ENCODE peak calls at places on chromosomes 2 and 18, in ten cellular contexts. One of them, this sample, is unnamed.

GRCh38 chr2:78979380-78980238 is 45.9 kb upstream of the REG3G start:
- DNase-seq in breast epithelium: no peak
- DNase-seq in H9: peak
- DNase-seq in lower lobe of right lung: no peak
- DNase-seq in aorta: no peak
- DNase-seq in body of pancreas: peak
- DNase-seq in OCI-LY7: peak
- DNase-seq in upper lobe of right lung: no peak
- DNase-seq in stomach: peak
- DNase-seq in psoas muscle: peak
- DNase-seq in this sample: peak

GRCh38 chr2:16962459-16962858 is 296.8 kb upstream of the CYRIA start:
- DNase-seq in psoas muscle: no peak
- DNase-seq in lower lobe of right lung: no peak
- DNase-seq in body of pancreas: no peak
- DNase-seq in aorta: no peak
- DNase-seq in breast epithelium: no peak
- DNase-seq in upper lobe of right lung: no peak
- DNase-seq in stomach: no peak
- DNase-seq in OCI-LY7: no peak
- DNase-seq in H9: no peak
- DNase-seq in this sample: no peak

GRCh38 chr2:44972771-44973535 is 31.5 kb downstream of the SIX3 start:
- DNase-seq in breast epithelium: no peak
- DNase-seq in upper lobe of right lung: no peak
- DNase-seq in stomach: no peak
- DNase-seq in psoas muscle: no peak
- DNase-seq in OCI-LY7: no peak
- DNase-seq in body of pancreas: no peak
- DNase-seq in H9: no peak
- DNase-seq in lower lobe of right lung: no peak
- DNase-seq in aorta: no peak
- DNase-seq in this sample: no peak

GRCh38 chr18:40355701-40356100 is 1599.3 kb upstream of the PIK3C3 start:
- DNase-seq in upper lobe of right lung: no peak
- DNase-seq in breast epithelium: no peak
- DNase-seq in stomach: no peak
- DNase-seq in H9: no peak
- DNase-seq in lower lobe of right lung: no peak
- DNase-seq in OCI-LY7: no peak
- DNase-seq in body of pancreas: no peak
- DNase-seq in psoas muscle: no peak
- DNase-seq in aorta: no peak
- DNase-seq in this sample: no peak

GRCh38 chr18:79503406-79503805 is 107.7 kb downstream of the NFATC1 start:
- DNase-seq in H9: no peak
- DNase-seq in upper lobe of right lung: peak
- DNase-seq in aorta: peak
- DNase-seq in psoas muscle: peak
- DNase-seq in OCI-LY7: no peak
- DNase-seq in lower lobe of right lung: peak
- DNase-seq in body of pancreas: no peak
- DNase-seq in breast epithelium: peak
- DNase-seq in stomach: no peak
- DNase-seq in this sample: no peak

GRCh38 chr2:60446413-60447358 is 106.8 kb downstream of the BCL11A start:
- DNase-seq in stomach: no peak
- DNase-seq in aorta: no peak
- DNase-seq in H9: no peak
- DNase-seq in upper lobe of right lung: no peak
- DNase-seq in breast epithelium: no peak
- DNase-seq in OCI-LY7: peak
- DNase-seq in body of pancreas: no peak
- DNase-seq in lower lobe of right lung: no peak
- DNase-seq in psoas muscle: no peak
- DNase-seq in this sample: no peak

GRCh38 chr2:38317725-38318124 is 59.3 kb downstream of the ATL2 start:
- DNase-seq in lower lobe of right lung: no peak
- DNase-seq in upper lobe of right lung: no peak
- DNase-seq in OCI-LY7: no peak
- DNase-seq in body of pancreas: no peak
- DNase-seq in H9: no peak
- DNase-seq in stomach: no peak
- DNase-seq in breast epithelium: no peak
- DNase-seq in psoas muscle: no peak
- DNase-seq in aorta: no peak
- DNase-seq in this sample: no peak

GRCh38 chr2:225429718-225430117 is 30.2 kb downstream of the NYAP2 start:
- DNase-seq in stomach: peak
- DNase-seq in lower lobe of right lung: no peak
- DNase-seq in breast epithelium: no peak
- DNase-seq in OCI-LY7: no peak
- DNase-seq in upper lobe of right lung: no peak
- DNase-seq in body of pancreas: peak
- DNase-seq in aorta: peak
- DNase-seq in H9: no peak
- DNase-seq in psoas muscle: no peak
- DNase-seq in this sample: no peak

GRCh38 chr2:33491685-33492084 is 15.2 kb downstream of the RASGRP3 start:
- DNase-seq in body of pancreas: no peak
- DNase-seq in lower lobe of right lung: no peak
- DNase-seq in aorta: no peak
- DNase-seq in psoas muscle: no peak
- DNase-seq in H9: peak
- DNase-seq in breast epithelium: no peak
- DNase-seq in stomach: no peak
- DNase-seq in OCI-LY7: peak
- DNase-seq in upper lobe of right lung: no peak
- DNase-seq in this sample: no peak

GRCh38 chr2:33488178-33488690 is 11.8 kb downstream of the RASGRP3 start:
- DNase-seq in OCI-LY7: no peak
- DNase-seq in breast epithelium: no peak
- DNase-seq in aorta: no peak
- DNase-seq in H9: no peak
- DNase-seq in stomach: no peak
- DNase-seq in upper lobe of right lung: no peak
- DNase-seq in lower lobe of right lung: no peak
- DNase-seq in psoas muscle: no peak
- DNase-seq in body of pancreas: no peak
- DNase-seq in this sample: no peak

GRCh38 chr2:33486544-33486943 is 10.1 kb downstream of the RASGRP3 start:
- DNase-seq in breast epithelium: no peak
- DNase-seq in H9: no peak
- DNase-seq in lower lobe of right lung: no peak
- DNase-seq in aorta: no peak
- DNase-seq in psoas muscle: no peak
- DNase-seq in stomach: no peak
- DNase-seq in upper lobe of right lung: no peak
- DNase-seq in OCI-LY7: no peak
- DNase-seq in body of pancreas: no peak
- DNase-seq in this sample: no peak

GRCh38 chr2:33489835-33490431 is 13.5 kb downstream of the RASGRP3 start:
- DNase-seq in OCI-LY7: no peak
- DNase-seq in body of pancreas: no peak
- DNase-seq in stomach: no peak
- DNase-seq in H9: no peak
- DNase-seq in psoas muscle: no peak
- DNase-seq in aorta: no peak
- DNase-seq in lower lobe of right lung: no peak
- DNase-seq in upper lobe of right lung: no peak
- DNase-seq in breast epithelium: no peak
- DNase-seq in this sample: no peak

DNA sequence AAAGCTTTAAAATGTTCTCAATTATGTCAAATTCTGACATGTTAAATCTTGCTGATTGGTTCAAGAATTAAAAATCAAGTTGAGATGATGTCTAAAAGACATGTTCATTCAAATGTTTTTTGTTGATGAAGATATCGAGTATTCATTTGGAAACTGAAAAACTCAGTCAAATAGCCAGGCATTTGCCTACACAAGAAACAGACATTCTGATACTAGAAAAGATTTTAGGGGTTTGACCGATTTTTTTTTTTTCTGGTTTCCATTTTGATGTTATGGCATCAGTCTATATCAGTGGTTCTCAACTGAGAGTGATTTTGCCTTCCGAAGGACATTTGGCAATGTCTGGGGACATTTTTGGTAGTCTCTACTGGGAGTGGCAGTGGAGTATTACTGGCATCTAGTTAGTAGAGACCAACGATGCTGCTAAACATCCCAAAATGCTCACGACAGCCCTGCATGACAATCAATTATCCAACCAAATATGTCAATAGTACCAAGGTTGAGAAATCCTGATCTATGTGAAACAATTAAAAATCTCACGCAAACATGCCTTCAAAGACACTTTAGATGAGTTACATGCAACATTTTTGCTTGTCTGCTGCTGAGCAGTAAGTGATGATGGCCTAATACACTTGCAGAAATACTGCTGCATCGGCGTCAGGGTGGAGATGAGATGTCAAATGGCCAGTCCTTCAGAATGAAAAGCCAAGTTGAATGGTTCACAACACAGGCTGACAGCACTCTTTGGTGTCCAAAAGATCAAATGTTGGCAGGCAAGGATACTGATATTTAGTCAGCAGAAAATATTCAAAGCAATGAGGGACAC is 12.5 kb downstream of the RASGRP3 start:
- DNase-seq in stomach: no peak
- DNase-seq in breast epithelium: no peak
- DNase-seq in aorta: no peak
- DNase-seq in psoas muscle: no peak
- DNase-seq in H9: no peak
- DNase-seq in lower lobe of right lung: no peak
- DNase-seq in body of pancreas: no peak
- DNase-seq in OCI-LY7: no peak
- DNase-seq in upper lobe of right lung: no peak
- DNase-seq in this sample: no peak
- H3K27ac ChIP-seq in stomach: no peak
- H3K27ac ChIP-seq in breast epithelium: no peak
- H3K27ac ChIP-seq in aorta: no peak
- H3K27ac ChIP-seq in psoas muscle: peak
- H3K27ac ChIP-seq in H9: no peak
- H3K27ac ChIP-seq in lower lobe of right lung: no peak
- H3K27ac ChIP-seq in body of pancreas: no peak
- H3K27ac ChIP-seq in OCI-LY7: no peak
- H3K27ac ChIP-seq in upper lobe of right lung: no peak
- H3K27ac ChIP-seq in this sample: no peak

DNA sequence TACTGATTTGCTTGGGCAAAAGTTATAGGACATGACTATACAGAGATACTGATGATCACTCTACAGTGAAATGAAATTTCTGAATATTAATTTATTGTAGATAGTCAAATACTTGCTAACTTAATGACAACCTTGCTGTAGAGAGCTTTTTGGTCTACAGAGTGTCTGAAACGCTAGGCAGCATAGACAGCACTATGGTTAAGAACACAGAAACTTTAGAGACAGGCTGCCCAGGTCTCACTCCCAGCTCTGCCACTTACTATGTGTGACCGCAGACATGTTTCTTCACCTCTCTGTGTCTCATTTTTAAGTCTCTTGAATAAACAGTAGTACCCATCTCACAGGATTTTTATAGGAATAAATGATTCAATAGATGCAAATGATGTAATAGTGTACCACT is 247.0 kb downstream of the TCF4 start:
- DNase-seq in upper lobe of right lung: no peak
- DNase-seq in psoas muscle: no peak
- DNase-seq in H9: no peak
- DNase-seq in breast epithelium: no peak
- DNase-seq in lower lobe of right lung: no peak
- DNase-seq in OCI-LY7: no peak
- DNase-seq in body of pancreas: no peak
- DNase-seq in aorta: no peak
- DNase-seq in stomach: no peak
- DNase-seq in this sample: no peak
- H3K27ac ChIP-seq in upper lobe of right lung: no peak
- H3K27ac ChIP-seq in psoas muscle: peak
- H3K27ac ChIP-seq in H9: no peak
- H3K27ac ChIP-seq in breast epithelium: no peak
- H3K27ac ChIP-seq in lower lobe of right lung: no peak
- H3K27ac ChIP-seq in OCI-LY7: no peak
- H3K27ac ChIP-seq in body of pancreas: no peak
- H3K27ac ChIP-seq in aorta: no peak
- H3K27ac ChIP-seq in stomach: no peak
- H3K27ac ChIP-seq in this sample: no peak

GRCh38 chr18:55219823-55220222 is 260.6 kb upstream of the CCDC68 start:
- DNase-seq in upper lobe of right lung: no peak
- DNase-seq in body of pancreas: no peak
- DNase-seq in psoas muscle: no peak
- DNase-seq in aorta: no peak
- DNase-seq in breast epithelium: no peak
- DNase-seq in lower lobe of right lung: no peak
- DNase-seq in stomach: no peak
- DNase-seq in OCI-LY7: no peak
- DNase-seq in H9: no peak
- DNase-seq in this sample: no peak
- H3K27ac ChIP-seq in upper lobe of right lung: no peak
- H3K27ac ChIP-seq in body of pancreas: no peak
- H3K27ac ChIP-seq in psoas muscle: no peak
- H3K27ac ChIP-seq in aorta: no peak
- H3K27ac ChIP-seq in breast epithelium: no peak
- H3K27ac ChIP-seq in lower lobe of right lung: no peak
- H3K27ac ChIP-seq in stomach: no peak
- H3K27ac ChIP-seq in OCI-LY7: no peak
- H3K27ac ChIP-seq in H9: no peak
- H3K27ac ChIP-seq in this sample: no peak

GRCh38 chr2:229170907-229171306 is 100.2 kb downstream of the PID1 start:
- DNase-seq in upper lobe of right lung: no peak
- DNase-seq in aorta: no peak
- DNase-seq in body of pancreas: no peak
- DNase-seq in OCI-LY7: no peak
- DNase-seq in lower lobe of right lung: no peak
- DNase-seq in H9: no peak
- DNase-seq in stomach: no peak
- DNase-seq in psoas muscle: no peak
- DNase-seq in breast epithelium: no peak
- DNase-seq in this sample: no peak

GRCh38 chr2:229170171-229170570 is 100.9 kb downstream of the PID1 start:
- DNase-seq in H9: no peak
- DNase-seq in breast epithelium: no peak
- DNase-seq in psoas muscle: no peak
- DNase-seq in aorta: no peak
- DNase-seq in upper lobe of right lung: no peak
- DNase-seq in lower lobe of right lung: no peak
- DNase-seq in OCI-LY7: no peak
- DNase-seq in body of pancreas: no peak
- DNase-seq in stomach: no peak
- DNase-seq in this sample: no peak

GRCh38 chr2:229176136-229176535 is 95.0 kb downstream of the PID1 start:
- DNase-seq in aorta: no peak
- DNase-seq in lower lobe of right lung: no peak
- DNase-seq in breast epithelium: no peak
- DNase-seq in body of pancreas: no peak
- DNase-seq in OCI-LY7: no peak
- DNase-seq in stomach: no peak
- DNase-seq in psoas muscle: no peak
- DNase-seq in H9: no peak
- DNase-seq in upper lobe of right lung: no peak
- DNase-seq in this sample: no peak

GRCh38 chr2:229174794-229175529 is 96.1 kb downstream of the PID1 start:
- DNase-seq in breast epithelium: no peak
- DNase-seq in aorta: no peak
- DNase-seq in OCI-LY7: no peak
- DNase-seq in lower lobe of right lung: no peak
- DNase-seq in body of pancreas: peak
- DNase-seq in H9: no peak
- DNase-seq in psoas muscle: no peak
- DNase-seq in upper lobe of right lung: no peak
- DNase-seq in stomach: no peak
- DNase-seq in this sample: no peak

DNA sequence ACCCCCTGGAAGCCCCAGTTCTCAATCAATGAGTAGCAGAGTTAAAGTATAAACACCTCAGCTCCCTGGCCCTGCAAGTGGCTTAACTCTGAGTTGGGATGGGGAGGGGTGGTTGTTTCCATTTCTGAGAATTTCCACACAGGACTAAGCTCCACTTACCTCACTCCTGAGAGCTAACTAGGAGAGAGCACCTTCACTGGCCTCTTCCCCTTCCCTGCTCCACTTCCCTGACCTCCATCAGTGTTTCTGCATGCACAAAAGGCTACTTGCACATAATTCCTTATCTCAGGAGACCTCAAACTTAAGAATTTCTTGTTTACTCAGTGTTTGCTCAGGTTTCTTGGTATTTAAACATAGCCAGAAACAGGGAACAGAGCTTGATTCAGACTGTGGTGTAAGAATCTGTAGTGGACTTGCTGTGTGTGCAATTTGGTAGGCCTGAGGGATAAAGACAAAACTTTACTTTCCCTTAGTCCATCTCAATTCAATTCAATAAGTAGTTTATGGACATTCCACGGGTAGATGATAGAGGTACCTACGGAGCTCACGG is 97.2 kb downstream of the PID1 start:
- DNase-seq in H9: no peak
- DNase-seq in psoas muscle: no peak
- DNase-seq in stomach: no peak
- DNase-seq in lower lobe of right lung: no peak
- DNase-seq in OCI-LY7: no peak
- DNase-seq in body of pancreas: no peak
- DNase-seq in breast epithelium: no peak
- DNase-seq in aorta: no peak
- DNase-seq in upper lobe of right lung: no peak
- DNase-seq in this sample: no peak
- H3K27ac ChIP-seq in H9: no peak
- H3K27ac ChIP-seq in psoas muscle: no peak
- H3K27ac ChIP-seq in stomach: peak
- H3K27ac ChIP-seq in lower lobe of right lung: no peak
- H3K27ac ChIP-seq in OCI-LY7: no peak
- H3K27ac ChIP-seq in body of pancreas: no peak
- H3K27ac ChIP-seq in breast epithelium: no peak
- H3K27ac ChIP-seq in aorta: peak
- H3K27ac ChIP-seq in upper lobe of right lung: no peak
- H3K27ac ChIP-seq in this sample: no peak